ENCODE peak calls at places on chromosomes 4 and X, in six cellular contexts. Q is stimulated activated naive CD8-positive, alpha-beta T cell treated with anti-CD3 and anti-CD28 coated beads, Interleukin-15, Interleukin-2, amounts not matched to agents 100 U/mL and 50 U/mL, for 24 hours; D is psoas muscle; T is cardiac fibroblast; S is smooth muscle cell of the brain vasculature; X is M059J. U is an unnamed sample.

GRCh38 chr4:141058739-141059507 is 74.3 kb downstream of the RNF150 start:
- DNase-seq in X (peak; percentile 31), D (no peak), S (no peak), T (peak; percentile 73), Q (no peak), U (peak; percentile 66)

GRCh38 chr4:57064811-57065711 is 45.1 kb downstream of the IGFBP7 start:
- DNase-seq in S (peak; percentile 92), Q (no peak), X (peak; percentile 92), D (peak; percentile 74), T (peak; percentile 96), U (peak; percentile 86)

GRCh38 chr4:7382634-7383014 is 52.1 kb downstream of the PSAPL1 start:
- DNase-seq in X (no peak), Q (no peak), S (no peak), T (no peak), D (no peak), U (no peak)

GRCh38 chr4:77074961-77075855 is 581 bp downstream of the CCNI start:
- DNase-seq in X (peak; percentile 67), T (peak; percentile 67), D (peak; percentile 86), Q (peak; percentile 79), S (peak; percentile 31), U (peak; percentile 64)

GRCh38 chr4:3399277-3400194 is 42.2 kb upstream of the HGFAC start:
- DNase-seq in S (no peak), T (peak; percentile 43), D (no peak), X (peak; percentile 27), Q (no peak), U (peak; percentile 10)

GRCh38 chrX:10015711-10016515 is 48.8 kb downstream of the CLDN34 start:
- DNase-seq in T (no peak), S (no peak), X (peak; percentile 54), Q (peak; percentile 17), D (peak; percentile 67), U (no peak)

GRCh38 chr4:145153181-145153903 is 27.0 kb downstream of the OTUD4 start:
- DNase-seq in D (no peak), Q (no peak), S (no peak), X (no peak), T (peak; percentile 53), U (no peak)

GRCh38 chr4:98506462-98507132 is 151.8 kb downstream of the TSPAN5 start:
- DNase-seq in T (no peak), S (no peak), D (no peak), Q (no peak), X (no peak), U (peak; percentile 30)

GRCh38 chrX:12080265-12080664 is 58.0 kb upstream of the FRMPD4 start:
- DNase-seq in S (no peak), X (peak; percentile 52), Q (no peak), T (peak; percentile 73), D (no peak), U (peak; percentile 51)

GRCh38 chr4:88275516-88275915 is 8.8 kb downstream of the PPM1K start:
- DNase-seq in X (peak; percentile 22), Q (no peak), D (no peak), T (peak; percentile 27), S (peak; percentile 29), U (no peak)

GRCh38 chr4:60562353-60562752 is 637.8 kb upstream of the ADGRL3 start:
- DNase-seq in S (no peak), T (no peak), X (no peak), Q (no peak), D (no peak), U (no peak)

GRCh38 chr4:111641813-111642579 is 503.3 kb upstream of the FAM241A start:
- DNase-seq in D (peak; percentile 52), X (peak; percentile 73), T (peak; percentile 94), Q (peak; percentile 17), S (peak; percentile 65), U (peak; percentile 95)

GRCh38 chr4:1870578-1871443 is at the start of gene NSD2:
- DNase-seq in T (peak; percentile 82), Q (peak; percentile 95), S (peak; percentile 72), D (peak; percentile 94), X (peak; percentile 82), U (peak; percentile 81)

GRCh38 chrX:41692162-41692749 is 3.5 kb downstream of the GPR34 start:
- DNase-seq in D (no peak), X (peak; percentile 10), S (no peak), Q (no peak), T (peak; percentile 89), U (peak; percentile 10)